ENCODE peak calls at places on chromosomes 4 and X, in seven cellular contexts. J, W, L, M, U, V and E are unnamed samples.

GRCh38 chr4:151415978-151416377 is 7.0 kb downstream of the FHIP1A start:
- DNase-seq in J (no peak), W (no peak), L (no peak), M (peak; percentile 39), U (peak; percentile 65), V (peak; percentile 81), E (peak; percentile 60)

GRCh38 chrX:110866421-110866820 is 70.8 kb upstream of the CHRDL1 start:
- DNase-seq in J (no peak), W (no peak), L (no peak), M (no peak), U (no peak), V (no peak), E (no peak)

GRCh38 chr4:184848510-184848909 is 22.7 kb upstream of the ACSL1 start:
- DNase-seq in J (no peak), W (no peak), L (no peak), M (no peak), U (no peak), V (no peak), E (no peak)

GRCh38 chrX:131675596-131676194 is 131.8 kb downstream of the OR13H1 start:
- DNase-seq in J (no peak), W (no peak), L (no peak), M (peak; percentile 19), U (peak; percentile 16), V (peak; percentile 4), E (no peak)

GRCh38 chrX:130139474-130140201 is 26.0 kb downstream of the AIFM1 start:
- DNase-seq in J (no peak), W (no peak), L (no peak), M (no peak), U (no peak), V (no peak), E (no peak)

GRCh38 chr4:180695851-180696250 is 1547.4 kb upstream of the TENM3 start:
- DNase-seq in J (no peak), W (no peak), L (no peak), M (peak; percentile 67), U (peak; percentile 9), V (peak; percentile 94), E (peak; percentile 38)

GRCh38 chr4:169272265-169272886 is 1.6 kb upstream of the SH3RF1 start:
- DNase-seq in J (no peak), W (no peak), L (no peak), M (peak; percentile 28), U (peak; percentile 64), V (peak; percentile 82), E (peak; percentile 44)

GRCh38 chr4:5127556-5127955 is 76.3 kb downstream of the STK32B start:
- DNase-seq in J (no peak), W (no peak), L (no peak), M (peak; percentile 69), U (no peak), V (no peak), E (no peak)

GRCh38 chr4:61500883-61501282 is 300.8 kb downstream of the ADGRL3 start:
- DNase-seq in J (no peak), W (no peak), L (no peak), M (no peak), U (no peak), V (no peak), E (no peak)

GRCh38 chr4:172683016-172683415 is 485.6 kb upstream of the GALNT7 start:
- DNase-seq in J (no peak), W (no peak), L (no peak), M (peak; percentile 2), U (no peak), V (peak; percentile 54), E (no peak)

GRCh38 chrX:48083212-48083611 is 11.8 kb upstream of the ZNF630 start:
- DNase-seq in J (peak; percentile 7), W (peak; percentile 51), L (no peak), M (peak; percentile 21), U (peak; percentile 72), V (peak; percentile 68), E (peak; percentile 15)

GRCh38 chrX:37986893-37987292 is 19.5 kb upstream of the SYTL5 start:
- DNase-seq in J (no peak), W (no peak), L (no peak), M (peak; percentile 9), U (peak; percentile 9), V (peak; percentile 46), E (no peak)

GRCh38 chrX:32893751-32894150 is 317.6 kb downstream of the DMD start:
- DNase-seq in J (no peak), W (no peak), L (no peak), M (no peak), U (no peak), V (no peak), E (no peak)

GRCh38 chr4:114334808-114335739 is 263.5 kb upstream of the UGT8 start:
- DNase-seq in J (no peak), W (no peak), L (no peak), M (no peak), U (no peak), V (no peak), E (no peak)

GRCh38 chr4:114263233-114263632 is 283.8 kb upstream of the ARSJ start:
- DNase-seq in J (no peak), W (no peak), L (no peak), M (no peak), U (peak; percentile 17), V (peak; percentile 54), E (peak; percentile 54)

GRCh38 chr4:56741595-56741994 is 60.5 kb upstream of the HOPX start:
- DNase-seq in J (no peak), W (no peak), L (no peak), M (no peak), U (no peak), V (no peak), E (no peak)

GRCh38 chr4:80183196-80184052 is 13.9 kb upstream of the PRDM8 start:
- DNase-seq in J (no peak), W (peak; percentile 59), L (peak; percentile 54), M (no peak), U (peak; percentile 62), V (no peak), E (peak; percentile 35)

GRCh38 chr4:2866891-2867290 is 23.2 kb downstream of the ADD1 start:
- DNase-seq in J (no peak), W (no peak), L (no peak), M (peak; percentile 30), U (no peak), V (no peak), E (no peak)

GRCh38 chr4:110840221-110840654 is 217.4 kb upstream of the PITX2 start:
- DNase-seq in J (no peak), W (no peak), L (no peak), M (no peak), U (peak; percentile 70), V (peak; percentile 78), E (no peak)

GRCh38 chr4:159698336-159698735 is 595.5 kb downstream of the RAPGEF2 start:
- DNase-seq in J (no peak), W (no peak), L (no peak), M (no peak), U (no peak), V (no peak), E (no peak)

GRCh38 chr4:116598980-116599789 is 486.2 kb downstream of the TRAM1L1 start:
- DNase-seq in J (no peak), W (no peak), L (no peak), M (no peak), U (no peak), V (no peak), E (no peak)

GRCh38 chrX:24025741-24026402 is 1.1 kb downstream of the KLHL15 start:
- DNase-seq in J (no peak), W (peak; percentile 45), L (no peak), M (no peak), U (no peak), V (peak; percentile 73), E (peak; percentile 36)

GRCh38 chr4:122798101-122798500 is 28.5 kb upstream of the FGF2 start:
- DNase-seq in J (no peak), W (peak; percentile 46), L (peak; percentile 47), M (peak; percentile 26), U (peak; percentile 87), V (peak; percentile 97), E (peak; percentile 80)